ENCODE peak calls at places on chromosome 12, in six cellular contexts. R is left ventricle myocardium inferior, M is PC-3, U is adipocyte, A is tibial artery, F is neuronal stem cell. C is an unnamed sample.

GRCh38 chr12:56487448-56488040 is 417 bp downstream of the GLS2 start:
- DNase-seq in R (no peak), U (peak; percentile 30), M (peak; percentile 41), F (no peak), A (peak; percentile 28), C (no peak)

GRCh38 chr12:12628013-12628412 is 16.3 kb downstream of the CREBL2 start:
- DNase-seq in F (no peak), R (no peak), A (no peak), U (peak; percentile 15), M (peak; percentile 68), C (no peak)

GRCh38 chr12:67456281-67456918 is 187.2 kb downstream of the CAND1 start:
- DNase-seq in F (no peak), U (peak; percentile 82), A (no peak), M (peak; percentile 71), R (no peak), C (peak; percentile 96)

GRCh38 chr12:104569348-104570173 is 112.8 kb downstream of the CHST11 start:
- DNase-seq in R (no peak), U (no peak), F (no peak), A (peak; percentile 35), M (no peak), C (no peak)

GRCh38 chr12:81558031-81558430 is 201.1 kb downstream of the PPFIA2 start:
- DNase-seq in U (peak; percentile 76), M (no peak), F (no peak), A (no peak), R (no peak), C (no peak)

GRCh38 chr12:79891506-79892162 is 43.3 kb downstream of the PPP1R12A start:
- DNase-seq in M (no peak), F (no peak), U (no peak), R (no peak), A (no peak), C (no peak)

GRCh38 chr12:75564398-75564797 is 53.0 kb upstream of the KRR1 start:
- DNase-seq in U (no peak), R (no peak), M (no peak), A (no peak), F (no peak), C (no peak)

GRCh38 chr12:121446760-121447159 is 46.8 kb downstream of the RNF34 start:
- DNase-seq in U (no peak), A (no peak), M (no peak), R (no peak), F (no peak), C (no peak)

GRCh38 chr12:105013892-105014291 is 27.8 kb downstream of the NOPCHAP1 start:
- DNase-seq in F (no peak), U (no peak), M (no peak), A (no peak), R (no peak), C (no peak)

GRCh38 chr12:31326689-31327659 is 1.0 kb upstream of the SINHCAF start:
- DNase-seq in F (peak; percentile 20), A (no peak), M (no peak), U (peak; percentile 28), R (no peak), C (no peak)

GRCh38 chr12:12172106-12172511 is 94.7 kb downstream of the LRP6 start:
- DNase-seq in R (no peak), A (no peak), U (peak; percentile 70), M (peak; percentile 42), F (no peak), C (no peak)

GRCh38 chr12:94284046-94284445 is 135.7 kb downstream of the PLXNC1 start:
- DNase-seq in A (no peak), F (no peak), R (no peak), U (no peak), M (no peak), C (no peak)

GRCh38 chr12:4383304-4383865 is 3.9 kb upstream of the FGF23 start:
- DNase-seq in F (peak; percentile 20), A (no peak), R (no peak), M (no peak), U (no peak), C (no peak)

GRCh38 chr12:21526053-21526452 is at the start of gene SPX:
- DNase-seq in A (no peak), M (peak; percentile 63), R (no peak), F (no peak), U (no peak), C (no peak)

GRCh38 chr12:62301799-62302133 is 41.6 kb downstream of the USP15 start:
- DNase-seq in A (no peak), R (no peak), M (no peak), F (no peak), U (no peak), C (no peak)

GRCh38 chr12:99110866-99111265 is 465.8 kb downstream of the APAF1 start:
- DNase-seq in F (no peak), R (no peak), U (no peak), A (no peak), M (no peak), C (no peak)

GRCh38 chr12:25728196-25728595 is 175.1 kb upstream of the LMNTD1 start:
- DNase-seq in A (no peak), R (no peak), M (no peak), F (no peak), U (peak; percentile 40), C (no peak)

GRCh38 chr12:115223322-115223721 is 539.3 kb upstream of the TBX3 start:
- DNase-seq in M (peak; percentile 87), F (no peak), R (no peak), U (peak; percentile 84), A (no peak), C (no peak)

GRCh38 chr12:127381043-127381668 is 885.8 kb upstream of the TMEM132C start:
- DNase-seq in M (peak; percentile 85), U (peak; percentile 75), R (peak; percentile 16), F (peak; percentile 63), A (no peak), C (peak; percentile 62)

GRCh38 chr12:42732908-42733411 is 143.4 kb upstream of the PRICKLE1 start:
- DNase-seq in U (no peak), A (no peak), M (no peak), F (no peak), R (no peak), C (no peak)

GRCh38 chr12:118404876-118405521 is 28.6 kb downstream of the SUDS3 start:
- DNase-seq in M (peak; percentile 85), F (peak; percentile 53), A (peak; percentile 59), R (peak; percentile 22), U (peak; percentile 88), C (peak; percentile 44)

GRCh38 chr12:66365718-66366485 is 63.6 kb downstream of the HELB start:
- DNase-seq in U (peak; percentile 75), M (no peak), R (no peak), A (no peak), F (no peak), C (no peak)

GRCh38 chr12:125773033-125773432 is 707.8 kb downstream of the AACS start:
- DNase-seq in F (no peak), R (no peak), U (no peak), A (no peak), M (peak; percentile 25), C (peak; percentile 26)

GRCh38 chr12:34607520-34608195 is 585.4 kb downstream of the ALG10 start:
- DNase-seq in F (no peak), A (no peak), R (no peak), M (no peak), U (no peak), C (no peak)

GRCh38 chr12:68118096-68118755 is 41.3 kb downstream of the IFNG start:
- DNase-seq in F (no peak), M (no peak), U (no peak), A (no peak), R (no peak), C (no peak)

GRCh38 chr12:89129471-89129870 is 222.8 kb downstream of the DUSP6 start:
- DNase-seq in R (no peak), A (no peak), F (no peak), M (no peak), U (no peak), C (no peak)

GRCh38 chr12:52043386-52044212 is 7.6 kb upstream of the NR4A1 start:
- DNase-seq in A (peak; percentile 86), M (no peak), F (no peak), R (peak; percentile 86), U (no peak), C (no peak)

GRCh38 chr12:91877022-91877421 is 268.6 kb downstream of the BTG1 start:
- DNase-seq in F (no peak), M (no peak), R (no peak), A (peak; percentile 29), U (no peak), C (no peak)

GRCh38 chr12:79681008-79681590 is 9.7 kb downstream of the PAWR start:
- DNase-seq in M (peak; percentile 80), A (no peak), U (peak; percentile 59), F (no peak), R (no peak), C (no peak)

GRCh38 chr12:123726962-123727361 is 14.8 kb downstream of the ATP6V0A2 start:
- DNase-seq in U (no peak), M (no peak), A (no peak), F (no peak), R (no peak), C (no peak)
- H3K36me3 ChIP-seq in U (peaks cover 79% of the 10 kb centered on the region), M (peaks cover 38% of the 10 kb centered on the region), A (peaks cover 56% of the 10 kb centered on the region), F (peaks cover 31% of the 10 kb centered on the region), R (peaks cover 85% of the 10 kb centered on the region), C (peaks cover 41% of the 10 kb centered on the region)

GRCh38 chr12:92987846-92988621 is 58.9 kb upstream of the EEA1 start:
- DNase-seq in M (no peak), A (peak; percentile 48), R (peak; percentile 25), U (no peak), F (no peak), C (no peak)
- H3K4me3 ChIP-seq in M (no peak overlapping the region), A (no peak overlapping the region), R (peak overlapping the region; percentile 2), U (peak overlapping the region; percentile 63), F (no peak overlapping the region), C (no peak overlapping the region)

GRCh38 chr12:3152892-3153291 is 75.7 kb downstream of the TSPAN9 start:
- DNase-seq in U (no peak), R (no peak), A (no peak), M (no peak), F (no peak), C (no peak)

GRCh38 chr12:3152013-3152412 is 74.8 kb downstream of the TSPAN9 start:
- DNase-seq in M (no peak), U (no peak), F (no peak), A (no peak), R (no peak), C (no peak)

GRCh38 chr12:3150308-3150670 is 73.1 kb downstream of the TSPAN9 start:
- DNase-seq in M (no peak), R (no peak), F (no peak), U (no peak), A (no peak), C (no peak)

GRCh38 chr12:3149505-3150307 is 72.5 kb downstream of the TSPAN9 start:
- DNase-seq in R (no peak), A (no peak), F (no peak), M (no peak), U (no peak), C (no peak)

GRCh38 chr12:3150820-3151590 is 73.8 kb downstream of the TSPAN9 start:
- DNase-seq in A (no peak), U (peak; percentile 47), F (no peak), M (no peak), R (no peak), C (no peak)
- H3K4me1 ChIP-seq in A (peaks cover 53% of the 10 kb centered on the region), U (peaks cover 20% of the 10 kb centered on the region), F (peaks cover 19% of the 10 kb centered on the region), M (no peaks in the 10 kb centered on the region), R (peaks cover 99% of the 10 kb centered on the region), C (no peaks in the 10 kb centered on the region)

GRCh38 chr12:57529831-57530230 is 7.2 kb downstream of the MBD6 start:
- DNase-seq in F (no peak), M (no peak), R (no peak), A (no peak), U (no peak), C (no peak)
- H3K36me3 ChIP-seq in F (peaks cover 54% of the 10 kb centered on the region), M (peaks cover 53% of the 10 kb centered on the region), R (peaks cover 98% of the 10 kb centered on the region), A (peaks cover 100% of the 10 kb centered on the region), U (peaks cover 95% of the 10 kb centered on the region), C (peaks cover 89% of the 10 kb centered on the region)